ENCODE peak calls at places on chromosomes 3 and 15, in four cellular contexts. I, L, G and Y are unnamed samples.

GRCh38 chr15:22968356-22968755 is 11.8 kb downstream of the CYFIP1 start:
- DNase-seq in L (peak; percentile 65), I (no peak), G (no peak), Y (no peak)

GRCh38 chr3:45218578-45219390 is 7.3 kb downstream of the TMEM158 start:
- DNase-seq in G (no peak), I (no peak), L (no peak), Y (no peak)

GRCh38 chr3:96863129-96863740 is 48.8 kb downstream of the EPHA6 start:
- DNase-seq in I (no peak), L (no peak), G (no peak), Y (peak; percentile 12)

GRCh38 chr3:139202226-139202958 is 141.4 kb upstream of the MRPS22 start:
- DNase-seq in L (no peak), G (no peak), I (peak; percentile 75), Y (peak; percentile 26)

GRCh38 chr3:5053021-5053831 is 68.9 kb upstream of the ARL8B start:
- DNase-seq in L (peak; percentile 65), I (no peak), G (no peak), Y (no peak)

GRCh38 chr3:184352149-184352785 is 9.1 kb downstream of the CLCN2 start:
- DNase-seq in I (no peak), L (no peak), G (no peak), Y (no peak)

GRCh38 chr15:93088981-93089854 is at the start of gene RGMA:
- DNase-seq in G (no peak), L (no peak), I (peak; percentile 72), Y (no peak)

GRCh38 chr3:16392733-16393132 is 120.8 kb downstream of the RFTN1 start:
- DNase-seq in G (no peak), L (no peak), I (no peak), Y (no peak)

GRCh38 chr3:194705761-194706160 is 20.1 kb downstream of the FAM43A start:
- DNase-seq in G (no peak), I (no peak), L (no peak), Y (no peak)

GRCh38 chr3:73784647-73785420 is 160.1 kb upstream of the PDZRN3 start:
- DNase-seq in I (no peak), L (peak; percentile 46), G (no peak), Y (no peak)

GRCh38 chr15:90449206-90449735 is 61.2 kb downstream of the IQGAP1 start:
- DNase-seq in L (no peak), I (no peak), G (no peak), Y (no peak)

GRCh38 chr15:67812232-67812631 is 13.1 kb upstream of the SKOR1 start:
- DNase-seq in I (peak; percentile 32), L (no peak), G (no peak), Y (no peak)

GRCh38 chr3:197736491-197737318 is at the start of gene RUBCN:
- DNase-seq in G (peak; percentile 97), I (peak; percentile 96), L (peak; percentile 74), Y (no peak)

GRCh38 chr15:36914962-36915808 is 185.2 kb downstream of the MEIS2 start:
- DNase-seq in I (no peak), L (no peak), G (no peak), Y (no peak)

GRCh38 chr3:190169243-190169642 is 48.5 kb upstream of the P3H2 start:
- DNase-seq in L (no peak), G (no peak), I (no peak), Y (no peak)

GRCh38 chr3:192887047-192887446 is 30.6 kb downstream of the MB21D2 start:
- DNase-seq in L (no peak), I (no peak), G (peak; percentile 69), Y (no peak)

GRCh38 chr15:28904023-28904422 is 18.2 kb downstream of the APBA2 start:
- DNase-seq in I (peak; percentile 32), L (no peak), G (no peak), Y (no peak)

GRCh38 chr3:156792536-156792935 is 33.6 kb upstream of the LEKR1 start:
- DNase-seq in L (no peak), G (no peak), I (no peak), Y (no peak)

GRCh38 chr15:57969355-57969754 is 96.2 kb downstream of the ALDH1A2 start:
- DNase-seq in L (no peak), G (no peak), I (no peak), Y (no peak)
- TF ChIP-seq CTCF in L (peak; percentile 16), G (no peak), I (no peak), Y (peak; percentile 50)

GRCh38 chr3:112561693-112562529 is at the start of the genes ATG3 and SLC35A5:
- DNase-seq in G (peak; percentile 99), I (peak; percentile 98), L (peak; percentile 89), Y (peak; percentile 86)

GRCh38 chr3:112557980-112558379 is 3.8 kb downstream of the ATG3 start:
- DNase-seq in I (no peak), L (no peak), G (no peak), Y (no peak)

GRCh38 chr3:112560330-112560729 is 1.4 kb downstream of the ATG3 start:
- DNase-seq in I (no peak), G (no peak), L (no peak), Y (no peak)

GRCh38 chr3:112555535-112556170 is 6.1 kb downstream of the ATG3 start:
- DNase-seq in L (no peak), G (no peak), I (no peak), Y (no peak)

DNA sequence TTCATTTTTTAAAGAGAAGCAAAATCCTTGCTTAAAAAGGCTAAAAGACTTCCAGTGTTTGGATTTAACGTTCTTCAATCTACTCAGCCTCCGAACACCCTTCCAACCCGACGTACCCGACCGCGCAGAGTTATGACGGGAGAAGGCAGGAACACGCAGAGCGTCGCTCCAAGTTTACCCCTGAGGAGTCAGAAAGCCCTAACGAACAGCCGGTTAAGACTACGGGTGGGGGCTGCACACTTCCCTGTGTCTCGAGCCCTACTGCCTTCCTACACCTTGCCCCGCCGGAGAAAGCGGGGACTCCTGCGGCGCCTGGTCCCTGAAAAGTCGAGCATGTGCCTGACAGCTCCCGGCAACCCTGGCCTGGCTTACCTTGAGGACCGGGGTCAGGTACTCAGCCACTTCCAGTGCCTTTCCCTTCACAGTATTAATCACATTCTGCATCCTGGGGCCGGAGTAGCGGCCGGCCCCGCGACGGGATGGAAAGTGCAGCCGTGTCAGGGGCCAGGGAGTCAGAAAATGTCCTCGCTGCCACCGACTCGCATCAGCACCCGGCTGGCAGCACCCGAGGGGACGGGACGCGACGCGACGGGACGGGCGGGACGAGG is 573 bp downstream of the ATG3 start:
- DNase-seq in G (peak; percentile 69), I (peak; percentile 68), L (no peak), Y (peak; percentile 46)
- TF ChIP-seq CTCF in G (no peak), I (no peak), L (no peak), Y (no peak)

GRCh38 chr15:99384992-99385669 is 133.8 kb downstream of the LRRC28 start:
- DNase-seq in I (no peak), L (no peak), G (no peak), Y (no peak)
- TF ChIP-seq CTCF in I (no peak), L (no peak), G (no peak), Y (peak; percentile 46)

DNA sequence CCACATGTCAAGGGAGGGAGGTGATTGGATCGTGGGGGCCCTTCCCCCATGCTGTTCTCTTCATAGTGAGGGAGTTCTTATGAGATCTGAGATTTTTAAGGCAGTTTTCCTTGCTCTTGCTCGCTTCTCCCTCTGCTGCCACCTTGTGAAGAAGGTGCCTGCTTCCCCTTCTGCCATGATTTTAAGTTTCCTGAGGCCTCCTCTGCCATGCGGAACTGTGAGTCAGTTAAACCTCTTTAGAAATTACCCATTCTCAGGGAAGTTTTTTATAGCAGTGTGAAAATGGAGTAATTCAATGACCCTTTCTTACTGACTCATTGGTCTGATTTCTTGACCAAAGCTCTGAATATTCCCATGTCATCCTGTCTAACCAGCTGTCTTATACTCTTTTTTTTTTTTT is 484.4 kb upstream of the TPRG1 start:
- DNase-seq in I (no peak), L (peak; percentile 34), G (no peak), Y (peak; percentile 96)
- TF ChIP-seq CTCF in I (no peak), L (peak; percentile 38), G (no peak), Y (peak; percentile 70)